ENCODE peak calls at places on chromosomes 5 and 9, in seven cellular contexts. J is aorta, X is fibroblast of lung, L is AG04450, A is tibial artery, Z is gastrocnemius medialis, U is HCT116. Q is an unnamed sample.

GRCh38 chr5:95850391-95850894 is 27.9 kb upstream of the GLRX start:
- DNase-seq in J (no peak), X (no peak), L (no peak), Z (no peak), A (no peak), U (no peak), Q (no peak)

GRCh38 chr5:112473989-112474388 is 54.9 kb upstream of the EPB41L4A start:
- DNase-seq in J (no peak), U (no peak), A (no peak), X (no peak), Z (no peak), L (no peak), Q (no peak)

GRCh38 chr5:179588166-179588565 is 35.3 kb downstream of the HNRNPH1 start:
- DNase-seq in X (no peak), J (peak), U (no peak), L (no peak), Z (no peak), A (no peak), Q (no peak)

GRCh38 chr9:30382271-30382670 is 2002.2 kb upstream of the ACO1 start:
- DNase-seq in X (no peak), L (no peak), A (no peak), U (no peak), J (no peak), Z (no peak), Q (no peak)

GRCh38 chr9:126366366-126367011 is 39.9 kb downstream of the MVB12B start:
- DNase-seq in A (no peak), X (peak), Z (no peak), U (no peak), L (no peak), J (no peak), Q (peak)

GRCh38 chr5:62475072-62475471 is 62.5 kb downstream of the IPO11 start:
- DNase-seq in J (no peak), Z (no peak), L (no peak), U (peak), A (no peak), X (peak), Q (no peak)

GRCh38 chr9:133184971-133185370 is 21.3 kb upstream of the GBGT1 start:
- DNase-seq in L (peak), X (peak), Z (no peak), A (no peak), J (no peak), U (peak), Q (peak)

GRCh38 chr9:6414291-6414690 is 1.3 kb downstream of the UHRF2 start:
- DNase-seq in L (peak), U (no peak), J (no peak), Z (no peak), X (peak), A (no peak), Q (no peak)

GRCh38 chr9:113403651-113404050 is 2.6 kb upstream of the ALAD start:
- DNase-seq in J (no peak), U (no peak), X (no peak), L (no peak), Z (no peak), A (no peak), Q (no peak)

GRCh38 chr5:132017316-132017715 is 5.9 kb upstream of the ACSL6 start:
- DNase-seq in A (no peak), U (no peak), L (no peak), Z (no peak), J (no peak), X (no peak), Q (peak)

GRCh38 chr9:132602207-132602606 is 19.8 kb downstream of the BARHL1 start:
- DNase-seq in A (no peak), U (no peak), X (no peak), L (peak), Z (no peak), J (no peak), Q (no peak)

GRCh38 chr9:86591472-86591871 is 237.3 kb upstream of the TUT7 start:
- DNase-seq in A (no peak), U (no peak), L (no peak), J (no peak), Z (no peak), X (no peak), Q (no peak)

GRCh38 chr5:145811834-145812625 is 23.1 kb downstream of the PRELID2 start:
- DNase-seq in U (no peak), X (peak), J (no peak), A (no peak), Z (no peak), L (no peak), Q (no peak)

DNA sequence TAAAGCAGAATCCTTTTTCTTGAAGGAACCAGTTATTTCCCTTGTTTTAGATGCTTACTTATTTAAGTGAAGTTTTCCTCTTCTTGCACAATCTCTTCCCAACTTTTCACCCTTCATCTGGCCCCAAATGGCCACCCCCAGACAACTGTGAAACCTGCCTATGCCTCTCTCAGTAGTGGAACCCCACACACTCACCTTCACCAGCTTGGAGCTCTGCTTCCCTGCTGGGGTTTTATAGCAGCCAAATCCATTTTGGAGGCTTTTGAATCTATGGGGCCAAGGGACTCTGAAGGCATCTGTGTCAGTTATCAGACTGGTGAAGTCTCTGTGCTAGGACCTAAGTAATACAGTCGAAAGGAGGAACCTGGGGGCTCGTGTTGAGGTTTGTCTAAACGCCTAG is 22.9 kb upstream of the SPINK1 start:
- DNase-seq in A (no peak), Z (no peak), U (no peak), L (no peak), J (no peak), X (no peak), Q (no peak)
- H3K27ac ChIP-seq in A (no peak), Z (no peak), U (no peak), L (no peak), J (no peak), X (no peak), Q (no peak)

GRCh38 chr5:88688242-88688959 is 194.6 kb downstream of the MEF2C start:
- DNase-seq in Z (no peak), A (no peak), X (no peak), J (no peak), L (no peak), U (no peak), Q (no peak)
- H3K27ac ChIP-seq in Z (no peak), A (no peak), X (no peak), J (no peak), L (no peak), U (no peak), Q (no peak)

GRCh38 chr5:133246053-133246370 is 194.2 kb downstream of the HSPA4 start:
- DNase-seq in X (no peak), J (no peak), L (no peak), U (no peak), Z (no peak), A (no peak), Q (no peak)
- H3K27ac ChIP-seq in X (no peak), J (no peak), L (peak), U (peak), Z (peak), A (no peak), Q (no peak)

GRCh38 chr9:129598089-129598596 is 22.8 kb downstream of the C9orf50 start:
- DNase-seq in Z (no peak), U (no peak), A (no peak), X (no peak), J (no peak), L (no peak), Q (no peak)
- H3K27ac ChIP-seq in Z (peak), U (peak), A (peak), X (peak), J (no peak), L (peak), Q (peak)

DNA sequence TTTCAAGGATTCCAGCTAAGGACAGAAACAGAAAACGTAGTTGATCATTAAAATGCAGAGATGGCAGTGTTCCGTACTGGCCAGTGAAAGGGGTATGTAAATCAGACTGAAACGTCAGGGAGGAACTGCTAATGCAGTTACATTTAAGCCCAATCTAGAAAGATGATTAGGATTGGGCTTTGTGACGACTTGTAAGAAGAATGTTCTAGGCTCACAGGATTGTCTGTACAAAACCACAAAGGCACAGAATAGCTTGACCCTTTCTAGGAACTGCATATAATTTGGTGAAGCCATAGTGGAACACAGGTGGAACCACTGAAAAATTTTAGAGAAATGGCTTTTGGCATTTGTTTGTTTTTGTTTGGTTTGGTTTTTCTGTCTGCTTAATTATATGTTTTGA is 55.6 kb upstream of the TESK1 start:
- DNase-seq in Z (no peak), L (no peak), U (no peak), X (peak), J (no peak), A (no peak), Q (no peak)
- H3K27ac ChIP-seq in Z (no peak), L (no peak), U (no peak), X (no peak), J (no peak), A (peak), Q (peak)

DNA sequence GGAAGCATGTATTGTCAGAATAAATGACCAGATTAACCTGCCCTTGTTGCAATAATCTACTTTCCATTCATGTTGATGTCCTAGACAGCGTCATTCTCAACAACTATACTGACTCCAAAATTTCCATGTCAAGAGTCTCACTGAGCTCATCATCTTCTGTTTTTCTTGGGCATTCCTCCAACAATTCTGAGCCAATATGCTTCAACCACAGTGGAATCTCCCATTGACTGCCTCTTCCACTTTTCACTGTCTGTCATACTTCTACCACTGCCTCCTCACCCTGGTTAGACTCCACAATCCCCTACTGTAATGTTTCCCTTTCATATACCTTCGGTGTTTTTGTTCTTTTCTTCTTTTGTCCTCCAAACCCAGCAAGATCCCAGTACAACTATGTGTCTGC is 162.8 kb downstream of the TLE1 start:
- DNase-seq in Z (no peak), J (no peak), L (peak), A (no peak), X (peak), U (no peak), Q (no peak)
- H3K27ac ChIP-seq in Z (no peak), J (no peak), L (no peak), A (no peak), X (no peak), U (no peak), Q (no peak)

GRCh38 chr9:69465473-69465872 is 140.5 kb downstream of the ENTREP1 start:
- DNase-seq in J (no peak), Z (peak), U (no peak), A (no peak), X (no peak), L (no peak), Q (no peak)
- H3K27ac ChIP-seq in J (no peak), Z (peak), U (no peak), A (no peak), X (no peak), L (no peak), Q (no peak)

GRCh38 chr5:59041355-59041754 is 458.5 kb downstream of the RAB3C start:
- DNase-seq in U (no peak), A (no peak), Z (no peak), J (no peak), X (no peak), L (no peak), Q (no peak)

GRCh38 chr5:59039003-59039295 is 456.1 kb downstream of the RAB3C start:
- DNase-seq in Z (no peak), J (no peak), U (no peak), L (no peak), X (no peak), A (no peak), Q (no peak)

GRCh38 chr5:59040804-59041201 is 457.9 kb downstream of the RAB3C start:
- DNase-seq in L (no peak), A (no peak), X (no peak), U (no peak), J (no peak), Z (no peak), Q (no peak)

GRCh38 chr5:59039296-59040006 is 456.6 kb downstream of the RAB3C start:
- DNase-seq in X (peak), Z (peak), U (no peak), A (peak), J (peak), L (no peak), Q (peak)

DNA sequence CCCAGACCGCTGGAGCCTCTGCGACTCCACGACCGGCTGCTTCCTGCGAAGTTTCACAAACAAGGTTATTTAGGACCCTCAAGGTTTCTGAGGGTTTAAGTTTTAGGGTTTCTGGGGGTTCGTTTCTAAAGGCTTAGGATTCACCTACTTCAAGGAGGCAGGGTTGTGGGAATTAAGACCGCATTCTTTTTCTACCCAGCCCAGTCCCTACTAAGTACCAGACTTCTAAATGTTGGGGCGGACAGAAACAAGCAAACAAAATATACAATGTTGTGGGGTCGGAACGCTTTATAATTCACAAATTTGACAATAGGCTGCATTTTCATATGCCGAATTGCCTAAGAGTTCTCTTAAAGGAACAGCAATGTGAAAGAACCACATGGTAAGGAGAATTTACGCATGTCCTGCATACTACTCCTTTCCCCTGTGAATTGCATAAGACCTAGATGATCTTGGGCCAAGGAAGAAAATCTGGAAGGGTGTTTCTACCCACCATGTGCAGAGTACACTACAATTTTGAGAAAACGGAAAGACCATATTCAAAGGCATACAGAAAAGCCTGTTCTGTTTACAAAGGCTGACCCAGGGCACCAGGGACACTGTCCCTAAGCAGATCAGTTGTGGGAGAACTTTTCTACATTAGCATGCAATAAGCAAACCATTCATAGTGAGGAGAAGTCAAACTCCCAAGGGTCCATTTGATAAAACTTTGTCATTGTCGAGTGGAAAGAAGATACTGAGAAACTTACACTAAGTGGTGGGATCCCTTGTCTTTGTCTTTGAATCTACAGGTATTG is 457.3 kb downstream of the RAB3C start:
- DNase-seq in X (no peak), A (no peak), U (no peak), L (no peak), J (no peak), Z (no peak), Q (no peak)
- H3K27ac ChIP-seq in X (no peak), A (peak), U (no peak), L (no peak), J (no peak), Z (peak), Q (peak)

GRCh38 chr9:106717686-106718085 is 145.3 kb upstream of the ZNF462 start:
- DNase-seq in U (peak), J (no peak), A (no peak), Z (no peak), X (peak), L (peak), Q (no peak)
- H3K27ac ChIP-seq in U (no peak), J (no peak), A (no peak), Z (no peak), X (peak), L (no peak), Q (no peak)